ENCODE peak calls at places on chromosomes 13 and 19, in seven cellular contexts. C is NCI-H226; X is activated T-helper 9 cell treated with anti-CD3 and anti-CD28 coated beads, Interleukin-2, amount 50 U/mL, for 16 hours; D is AG10803; K is RWPE1; U is activated CD4-positive, alpha-beta T cell treated with anti-CD3 and anti-CD28 coated beads, Interleukin-2, amount 50 U/mL, for 24 hours; B is body of pancreas. H is an unnamed sample.

GRCh38 chr19:54420383-54421168 is 5.3 kb downstream of the TTYH1 start:
- DNase-seq in C (no peak), X (no peak), D (no peak), K (no peak), U (no peak), B (peak), H (peak)

GRCh38 chr19:46392252-46392801 is 21.0 kb downstream of the CCDC8 start:
- DNase-seq in C (no peak), X (no peak), D (peak), K (no peak), U (no peak), B (no peak), H (no peak)

GRCh38 chr19:406999-407491 is 1.9 kb downstream of the C2CD4C start:
- DNase-seq in C (no peak), X (no peak), D (no peak), K (no peak), U (no peak), B (no peak), H (peak)

GRCh38 chr19:6710273-6711077 is 10.0 kb downstream of the C3 start:
- DNase-seq in C (no peak), X (no peak), D (no peak), K (no peak), U (no peak), B (no peak), H (no peak)

GRCh38 chr19:29687897-29688728 is 22.9 kb downstream of the PLEKHF1 start:
- DNase-seq in C (no peak), X (no peak), D (peak), K (no peak), U (no peak), B (no peak), H (no peak)

GRCh38 chr19:11342429-11342828 is 3.0 kb upstream of the RAB3D start:
- DNase-seq in C (no peak), X (no peak), D (no peak), K (no peak), U (no peak), B (no peak), H (no peak)

GRCh38 chr13:113848020-113848419 is 15.9 kb downstream of the GAS6 start:
- DNase-seq in C (no peak), X (no peak), D (no peak), K (no peak), U (no peak), B (no peak), H (no peak)

GRCh38 chr13:104962411-104962810 is 1573.1 kb downstream of the EFNB2 start:
- DNase-seq in C (no peak), X (no peak), D (no peak), K (no peak), U (no peak), B (no peak), H (no peak)

GRCh38 chr19:54073829-54074228 is 7.3 kb downstream of the TARM1 start:
- DNase-seq in C (no peak), X (no peak), D (no peak), K (no peak), U (no peak), B (no peak), H (no peak)

GRCh38 chr13:42478531-42479156 is 95.3 kb upstream of the TNFSF11 start:
- DNase-seq in C (no peak), X (no peak), D (no peak), K (no peak), U (no peak), B (no peak), H (peak)

GRCh38 chr13:42551611-42552010 is 22.3 kb upstream of the TNFSF11 start:
- DNase-seq in C (no peak), X (no peak), D (no peak), K (no peak), U (no peak), B (no peak), H (no peak)

GRCh38 chr19:17835182-17836006 is 12.4 kb downstream of the JAK3 start:
- DNase-seq in C (no peak), X (no peak), D (no peak), K (no peak), U (no peak), B (no peak), H (no peak)

GRCh38 chr13:96993660-96994029 is 631 bp downstream of the OXGR1 start:
- DNase-seq in C (no peak), X (no peak), D (no peak), K (no peak), U (no peak), B (no peak), H (no peak)

GRCh38 chr19:49802836-49803528 is 10.1 kb downstream of the FUZ start:
- DNase-seq in C (no peak), X (no peak), D (no peak), K (no peak), U (no peak), B (peak), H (no peak)

GRCh38 chr19:29561601-29562000 is 35.8 kb downstream of the VSTM2B start:
- DNase-seq in C (no peak), X (no peak), D (no peak), K (no peak), U (no peak), B (no peak), H (no peak)

GRCh38 chr19:44113784-44114390 is 688 bp downstream of the ZNF225 start:
- DNase-seq in C (no peak), X (no peak), D (no peak), K (peak), U (no peak), B (no peak), H (no peak)

GRCh38 chr13:93776936-93777335 is 550.3 kb downstream of the GPC6 start:
- DNase-seq in C (peak), X (no peak), D (peak), K (no peak), U (no peak), B (no peak), H (no peak)

GRCh38 chr19:29326351-29326750 is 113.4 kb upstream of the UQCRFS1 start:
- DNase-seq in C (no peak), X (no peak), D (no peak), K (peak), U (no peak), B (no peak), H (peak)

GRCh38 chr19:40279120-40279551 is 6.0 kb downstream of the AKT2 start:
- DNase-seq in C (no peak), X (no peak), D (peak), K (no peak), U (no peak), B (peak), H (peak)

GRCh38 chr13:98517576-98518310 is 59.2 kb downstream of the STK24 start:
- DNase-seq in C (no peak), X (peak), D (no peak), K (no peak), U (no peak), B (no peak), H (no peak)

GRCh38 chr19:3275068-3275582 is 50.7 kb downstream of the CELF5 start:
- DNase-seq in C (no peak), X (no peak), D (no peak), K (no peak), U (no peak), B (no peak), H (peak)